ENCODE peak calls at places on chromosome 1, in four cellular contexts. One of them, this sample, is unnamed.
A peak's percentile ranks its signal among the peaks of the same experiment; 100 is the strongest.

GRCh38 chr1:91847851-91848250 is 38.1 kb downstream of the TGFBR3 start:
- DNase-seq in Kasumi-1: no peak
- DNase-seq in BJ: no peak
- DNase-seq in D341Med: no peak
- DNase-seq in this sample: no peak

GRCh38 chr1:204106825-204107224 is 33.9 kb downstream of the SOX13 start:
- DNase-seq in Kasumi-1: no peak
- DNase-seq in BJ: no peak
- DNase-seq in D341Med: no peak
- DNase-seq in this sample: no peak

GRCh38 chr1:19156676-19157075 is 53.4 kb downstream of the UBR4 start:
- DNase-seq in Kasumi-1: peak; percentile 72
- DNase-seq in BJ: no peak
- DNase-seq in D341Med: no peak
- DNase-seq in this sample: no peak

GRCh38 chr1:12064073-12064969 is 1.2 kb downstream of the TNFRSF8 start:
- DNase-seq in Kasumi-1: no peak
- DNase-seq in BJ: no peak
- DNase-seq in D341Med: no peak
- DNase-seq in this sample: no peak

GRCh38 chr1:206953626-206954025 is 7.4 kb upstream of the PIGR start:
- DNase-seq in Kasumi-1: no peak
- DNase-seq in BJ: no peak
- DNase-seq in D341Med: no peak
- DNase-seq in this sample: no peak

GRCh38 chr1:225919906-225920305 is 4.1 kb downstream of the PYCR2 start:
- DNase-seq in Kasumi-1: peak; percentile 31
- DNase-seq in BJ: peak; percentile 65
- DNase-seq in D341Med: no peak
- DNase-seq in this sample: peak; percentile 94

GRCh38 chr1:98439471-98439870 is 222.1 kb upstream of the SNX7 start:
- DNase-seq in Kasumi-1: no peak
- DNase-seq in BJ: no peak
- DNase-seq in D341Med: no peak
- DNase-seq in this sample: no peak

GRCh38 chr1:159171688-159172501 is 480 bp downstream of the CADM3 start:
- DNase-seq in Kasumi-1: no peak
- DNase-seq in BJ: no peak
- DNase-seq in D341Med: no peak
- DNase-seq in this sample: peak; percentile 68

GRCh38 chr1:54564312-54565112 is 16.5 kb downstream of the ACOT11 start:
- DNase-seq in Kasumi-1: no peak
- DNase-seq in BJ: no peak
- DNase-seq in D341Med: no peak
- DNase-seq in this sample: peak; percentile 90

GRCh38 chr1:216051071-216051470 is 372.2 kb downstream of the USH2A start:
- DNase-seq in Kasumi-1: no peak
- DNase-seq in BJ: no peak
- DNase-seq in D341Med: no peak
- DNase-seq in this sample: no peak

GRCh38 chr1:12454406-12455391 is 163.3 kb downstream of the DHRS3 start:
- DNase-seq in Kasumi-1: no peak
- DNase-seq in BJ: peak; percentile 63
- DNase-seq in D341Med: no peak
- DNase-seq in this sample: peak; percentile 87

GRCh38 chr1:99602404-99602969 is 43.4 kb upstream of the PALMD start:
- DNase-seq in Kasumi-1: no peak
- DNase-seq in BJ: no peak
- DNase-seq in D341Med: no peak
- DNase-seq in this sample: no peak

GRCh38 chr1:203084588-203085527 is 954 bp downstream of the MYOG start:
- DNase-seq in Kasumi-1: no peak
- DNase-seq in BJ: no peak
- DNase-seq in D341Med: peak; percentile 66
- DNase-seq in this sample: no peak

This sample was measured in kidney.